ENCODE peak calls at places on chromosomes 6 and 20, in ten cellular contexts. T is cardiac muscle cell; O is upper lobe of right lung; H is HAP-1; D is heart right ventricle; S is PC-3; Q is heart left ventricle; A is H7; N is naive thymus-derived CD4-positive, alpha-beta T cell; Z is prostate gland. J is an unnamed sample.

GRCh38 chr6:156729248-156729647 is 47.9 kb upstream of the ARID1B start:
- DNase-seq in T (peak; percentile 26), O (no peak), H (no peak), D (no peak), S (peak; percentile 75), Q (no peak), A (no peak), N (no peak), Z (no peak), J (no peak)

GRCh38 chr20:25984933-25985332 is 288.3 kb upstream of the ZNF337 start:
- DNase-seq in T (peak; percentile 74), O (peak; percentile 73), H (no peak), D (peak; percentile 71), S (no peak), Q (peak; percentile 62), A (no peak), N (no peak), Z (no peak), J (no peak)

GRCh38 chr6:158057213-158057987 is 75.7 kb downstream of the SYNJ2 start:
- DNase-seq in T (peak; percentile 84), O (no peak), H (no peak), D (no peak), S (peak; percentile 93), Q (peak; percentile 61), A (no peak), N (peak; percentile 43), Z (no peak), J (no peak)

GRCh38 chr6:53947780-53948179 is 153.0 kb downstream of the LRRC1 start:
- DNase-seq in T (no peak), O (no peak), H (no peak), D (no peak), S (no peak), Q (no peak), A (no peak), N (no peak), Z (no peak), J (no peak)

GRCh38 chr6:98687776-98688175 is 146.6 kb upstream of the POU3F2 start:
- DNase-seq in T (no peak), O (no peak), H (no peak), D (no peak), S (no peak), Q (no peak), A (no peak), N (no peak), Z (no peak), J (no peak)

GRCh38 chr6:52511163-52511562 is 65.7 kb downstream of the TRAM2 start:
- DNase-seq in T (no peak), O (no peak), H (no peak), D (no peak), S (no peak), Q (no peak), A (no peak), N (no peak), Z (no peak), J (no peak)

GRCh38 chr6:39330057-39330456 is 7.6 kb upstream of the KCNK16 start:
- DNase-seq in T (no peak), O (no peak), H (no peak), D (no peak), S (no peak), Q (peak; percentile 43), A (no peak), N (no peak), Z (no peak), J (no peak)

GRCh38 chr6:135642912-135643311 is 145.4 kb upstream of the AHI1 start:
- DNase-seq in T (no peak), O (no peak), H (no peak), D (no peak), S (no peak), Q (no peak), A (no peak), N (no peak), Z (no peak), J (no peak)

GRCh38 chr6:82247634-82248232 is at the start of gene IBTK:
- DNase-seq in T (peak; percentile 95), O (peak; percentile 96), H (peak; percentile 86), D (peak; percentile 95), S (peak; percentile 88), Q (peak; percentile 96), A (peak; percentile 94), N (peak; percentile 91), Z (peak; percentile 93), J (peak; percentile 78)

GRCh38 chr20:9241721-9242427 is 173.0 kb downstream of the PLCB4 start:
- DNase-seq in T (no peak), O (no peak), H (no peak), D (no peak), S (peak; percentile 74), Q (no peak), A (no peak), N (no peak), Z (no peak), J (no peak)

GRCh38 chr6:53312355-53312754 is 36.4 kb downstream of the ELOVL5 start:
- DNase-seq in T (no peak), O (no peak), H (peak; percentile 20), D (no peak), S (no peak), Q (no peak), A (no peak), N (no peak), Z (no peak), J (no peak)

GRCh38 chr6:104414723-104415122 is 445.0 kb downstream of the HACE1 start:
- DNase-seq in T (no peak), O (no peak), H (no peak), D (no peak), S (peak; percentile 11), Q (no peak), A (no peak), N (no peak), Z (no peak), J (no peak)

GRCh38 chr20:31260326-31260932 is 3.0 kb downstream of the DEFB115 start:
- DNase-seq in T (no peak), O (no peak), H (peak; percentile 49), D (no peak), S (peak; percentile 49), Q (no peak), A (no peak), N (no peak), Z (no peak), J (no peak)

GRCh38 chr20:31257364-31257763 is at the start of gene DEFB115:
- DNase-seq in T (no peak), O (no peak), H (no peak), D (no peak), S (peak; percentile 4), Q (no peak), A (no peak), N (no peak), Z (no peak), J (no peak)

DNA sequence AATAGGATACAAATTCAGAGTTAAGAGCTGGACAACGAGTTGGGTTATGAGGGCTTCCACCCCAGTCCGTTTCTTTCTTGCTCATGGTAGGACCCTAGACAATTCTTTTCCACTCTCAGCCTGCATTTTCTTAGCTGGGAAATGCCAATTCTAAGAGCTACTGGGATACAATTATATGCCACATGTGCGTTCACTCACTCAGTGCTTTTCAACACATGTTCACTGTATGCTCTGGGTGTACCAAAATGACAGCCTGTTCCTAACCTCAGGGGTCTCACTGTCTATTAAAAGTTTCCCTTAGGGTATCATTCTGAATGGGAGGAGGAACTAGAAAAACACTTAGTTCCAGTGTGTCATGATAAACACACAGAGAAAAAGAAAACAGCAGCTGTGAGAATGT is 505 bp upstream of the DEFB115 start:
- DNase-seq in T (no peak), O (no peak), H (no peak), D (no peak), S (no peak), Q (no peak), A (no peak), N (no peak), Z (no peak), J (no peak)
- H3K27me3 ChIP-seq in T (no peaks in the 10 kb centered on the region), O (no peaks in the 10 kb centered on the region), H (no peaks in the 10 kb centered on the region), D (no peaks in the 10 kb centered on the region), S (no peaks in the 10 kb centered on the region), Q (no peaks in the 10 kb centered on the region), A (no peaks in the 10 kb centered on the region), N (no peaks in the 10 kb centered on the region), Z (no peaks in the 10 kb centered on the region), J (no peaks in the 10 kb centered on the region)

GRCh38 chr20:10323729-10324128 is 105.1 kb downstream of the SNAP25 start:
- DNase-seq in T (no peak), O (no peak), H (no peak), D (no peak), S (no peak), Q (no peak), A (no peak), N (no peak), Z (no peak), J (no peak)
- H3K27me3 ChIP-seq in T (no peaks in the 10 kb centered on the region), O (no peaks in the 10 kb centered on the region), H (no peaks in the 10 kb centered on the region), D (no peaks in the 10 kb centered on the region), S (peaks cover under 1% of the 10 kb centered on the region), Q (no peaks in the 10 kb centered on the region), A (no peaks in the 10 kb centered on the region), N (no peaks in the 10 kb centered on the region), Z (no peaks in the 10 kb centered on the region), J (no peaks in the 10 kb centered on the region)

DNA sequence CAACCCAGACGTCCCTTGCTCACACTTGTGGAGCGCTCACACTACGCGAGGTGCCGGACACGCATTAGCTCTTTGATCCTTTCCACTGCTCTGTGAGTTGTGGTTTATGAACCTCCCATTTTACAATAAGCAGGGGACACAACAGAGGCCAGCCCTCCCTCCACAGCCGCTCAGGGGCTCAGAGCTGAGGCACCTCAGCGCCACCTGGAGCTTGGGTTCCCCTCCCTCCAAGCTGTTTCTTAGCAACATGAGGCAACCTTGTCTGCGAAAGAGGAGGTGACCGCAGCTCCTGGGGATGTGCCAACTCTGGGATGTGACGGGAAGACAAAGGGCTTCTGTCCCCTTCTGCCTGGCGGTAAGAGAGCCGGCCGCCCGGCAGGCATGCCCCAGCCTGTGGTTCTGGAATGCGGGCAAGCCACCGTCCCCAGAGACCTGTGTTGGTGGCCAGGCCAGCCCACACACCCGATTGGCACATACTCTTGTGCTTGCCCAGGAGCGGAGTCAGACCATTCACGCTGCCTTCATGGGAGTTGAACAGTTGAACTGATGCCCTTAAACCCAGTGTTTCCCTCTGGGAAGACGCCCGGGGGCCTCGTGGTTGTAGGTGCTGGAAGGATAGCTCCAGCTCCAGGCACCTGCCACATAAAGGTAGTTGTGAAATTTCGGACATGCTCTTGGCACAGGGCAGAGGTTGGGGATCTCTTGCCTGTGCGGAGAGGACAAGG is 44.5 kb downstream of the RBM38 start:
- DNase-seq in T (peak; percentile 60), O (peak; percentile 85), H (no peak), D (peak; percentile 55), S (peak; percentile 97), Q (no peak), A (peak; percentile 80), N (no peak), Z (peak; percentile 97), J (no peak)
- H3K27me3 ChIP-seq in T (no peaks in the 10 kb centered on the region), O (no peaks in the 10 kb centered on the region), H (peaks cover 6% of the 10 kb centered on the region), D (no peaks in the 10 kb centered on the region), S (no peaks in the 10 kb centered on the region), Q (no peaks in the 10 kb centered on the region), A (no peaks in the 10 kb centered on the region), N (no peaks in the 10 kb centered on the region), Z (no peaks in the 10 kb centered on the region), J (no peaks in the 10 kb centered on the region)

DNA sequence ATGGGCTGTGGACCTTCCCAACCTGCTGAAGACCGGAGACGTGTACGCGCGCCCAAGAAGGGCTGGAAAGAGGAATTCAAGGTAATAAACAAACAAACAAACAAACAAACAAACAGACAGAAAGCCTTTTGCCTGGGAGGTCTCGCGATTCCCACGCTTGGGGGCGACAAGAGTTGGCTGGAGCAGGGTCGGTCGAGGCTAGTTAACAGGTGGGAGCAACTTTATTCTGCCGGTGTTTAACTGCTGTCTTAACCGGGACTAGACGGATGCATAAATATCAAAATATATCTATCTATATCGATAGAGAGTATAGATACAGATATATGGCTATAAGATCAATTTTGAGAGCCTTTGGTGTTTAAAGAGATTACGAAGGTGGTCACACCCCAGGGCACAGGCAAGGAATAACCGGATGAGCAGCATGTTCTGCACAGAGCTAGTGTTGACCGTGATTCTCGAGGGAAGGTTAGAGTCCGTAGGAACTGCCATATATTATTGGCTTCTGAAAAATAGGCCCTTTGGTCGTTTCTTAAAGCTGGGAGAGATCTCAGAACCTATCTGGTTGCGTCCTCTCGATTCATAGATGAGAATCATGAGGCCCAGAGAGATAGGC is 514 bp downstream of the STMND1 start:
- DNase-seq in T (no peak), O (no peak), H (no peak), D (no peak), S (no peak), Q (no peak), A (no peak), N (no peak), Z (no peak), J (no peak)
- H3K27me3 ChIP-seq in T (peaks cover 40% of the 10 kb centered on the region), O (peaks cover 11% of the 10 kb centered on the region), H (peaks cover 11% of the 10 kb centered on the region), D (peaks cover 24% of the 10 kb centered on the region), S (no peaks in the 10 kb centered on the region), Q (peaks cover 4% of the 10 kb centered on the region), A (peaks cover 30% of the 10 kb centered on the region), N (no peaks in the 10 kb centered on the region), Z (no peaks in the 10 kb centered on the region), J (no peaks in the 10 kb centered on the region)